ENCODE peak calls at places on chromosomes 5 and 9, in four cellular contexts. Z, I, K and V are unnamed samples.

GRCh38 chr5:139839416-139839815 is 43.8 kb downstream of the PSD2 start:
- DNase-seq in I (no peak), K (no peak), Z (no peak), V (no peak)

GRCh38 chr5:88952344-88952743 is 69.4 kb upstream of the MEF2C start:
- DNase-seq in K (no peak), Z (peak; percentile 20), I (no peak), V (peak; percentile 6)

GRCh38 chr5:72508241-72509170 is 1.3 kb upstream of the ZNF366 start:
- DNase-seq in Z (no peak), I (no peak), K (no peak), V (no peak)

GRCh38 chr5:134088994-134089560 is 25.4 kb upstream of the TCF7 start:
- DNase-seq in K (no peak), Z (no peak), I (no peak), V (no peak)

GRCh38 chr5:136810198-136810823 is 445.0 kb upstream of the TRPC7 start:
- DNase-seq in K (peak; percentile 23), Z (no peak), I (no peak), V (no peak)

GRCh38 chr9:35526087-35526801 is 36.3 kb downstream of the RUSC2 start:
- DNase-seq in K (no peak), Z (no peak), I (no peak), V (no peak)

GRCh38 chr5:78527054-78527884 is 121.3 kb downstream of the LHFPL2 start:
- DNase-seq in K (peak; percentile 82), I (no peak), Z (peak; percentile 83), V (no peak)

GRCh38 chr5:162128117-162128516 is 60.5 kb downstream of the GABRG2 start:
- DNase-seq in Z (no peak), K (no peak), I (no peak), V (no peak)

GRCh38 chr9:84349706-84350105 is 9.1 kb upstream of the SLC28A3 start:
- DNase-seq in I (no peak), K (no peak), Z (no peak), V (no peak)

GRCh38 chr5:80565330-80565729 is 4.8 kb downstream of the ANKRD34B start:
- DNase-seq in Z (no peak), I (no peak), K (no peak), V (no peak)

GRCh38 chr5:16975950-16976624 is 40.0 kb upstream of the MYO10 start:
- DNase-seq in Z (no peak), I (no peak), K (peak; percentile 29), V (no peak)

GRCh38 chr5:23466401-23466886 is 41.0 kb upstream of the PRDM9 start:
- DNase-seq in I (no peak), Z (peak; percentile 68), K (peak; percentile 6), V (no peak)

GRCh38 chr5:92353107-92354030 is 970.3 kb upstream of the ARRDC3 start:
- DNase-seq in I (no peak), Z (peak; percentile 8), K (peak; percentile 37), V (no peak)